ENCODE peak calls at places on chromosome 18, in six cellular contexts. H is sigmoid colon, V is NB4, R is GM12892, S is stomach, I is A549. T is an unnamed sample.

GRCh38 chr18:57710226-57710625 is 88.6 kb upstream of the NARS1 start:
- DNase-seq in H (no peak), R (no peak), I (no peak), V (no peak), S (no peak), T (no peak)

GRCh38 chr18:23970161-23971153 is 44.1 kb upstream of the TTC39C start:
- DNase-seq in S (no peak), I (no peak), R (no peak), V (no peak), H (no peak), T (no peak)

GRCh38 chr18:66734451-66734850 is 130.6 kb upstream of the CDH19 start:
- DNase-seq in R (no peak), I (no peak), H (no peak), S (no peak), V (no peak), T (no peak)

GRCh38 chr18:32040936-32041335 is 22.3 kb downstream of the RNF125 start:
- DNase-seq in S (no peak), I (no peak), V (peak; percentile 90), R (no peak), H (no peak), T (no peak)

GRCh38 chr18:48705531-48705930 is 166.7 kb downstream of the CTIF start:
- DNase-seq in S (no peak), R (no peak), V (no peak), I (no peak), H (no peak), T (no peak)

GRCh38 chr18:32582455-32582854 is 111.8 kb upstream of the GAREM1 start:
- DNase-seq in H (no peak), V (no peak), S (no peak), I (no peak), R (no peak), T (no peak)

GRCh38 chr18:42636309-42636708 is 479.2 kb downstream of the RIT2 start:
- DNase-seq in I (no peak), S (no peak), R (no peak), H (no peak), V (no peak), T (no peak)

GRCh38 chr18:66066191-66066590 is 315.4 kb downstream of the CDH7 start:
- DNase-seq in R (no peak), V (no peak), I (no peak), S (no peak), H (no peak), T (no peak)

GRCh38 chr18:70047931-70048603 is 100.4 kb upstream of the CD226 start:
- DNase-seq in V (no peak), I (no peak), R (no peak), S (no peak), H (no peak), T (peak; percentile 2)

GRCh38 chr18:354456-354855 is 86.6 kb upstream of the THOC1 start:
- DNase-seq in S (no peak), H (no peak), R (no peak), V (no peak), I (no peak), T (no peak)

GRCh38 chr18:22113144-22113813 is 56.1 kb upstream of the GATA6 start:
- DNase-seq in H (no peak), V (no peak), I (no peak), S (peak; percentile 69), R (no peak), T (peak; percentile 5)

GRCh38 chr18:27704721-27705361 is 472.1 kb downstream of the CDH2 start:
- DNase-seq in V (no peak), I (no peak), H (no peak), R (no peak), S (no peak), T (no peak)

GRCh38 chr18:42078711-42079110 is 123.7 kb downstream of the PIK3C3 start:
- DNase-seq in S (no peak), I (no peak), H (no peak), R (no peak), V (peak; percentile 13), T (no peak)

DNA sequence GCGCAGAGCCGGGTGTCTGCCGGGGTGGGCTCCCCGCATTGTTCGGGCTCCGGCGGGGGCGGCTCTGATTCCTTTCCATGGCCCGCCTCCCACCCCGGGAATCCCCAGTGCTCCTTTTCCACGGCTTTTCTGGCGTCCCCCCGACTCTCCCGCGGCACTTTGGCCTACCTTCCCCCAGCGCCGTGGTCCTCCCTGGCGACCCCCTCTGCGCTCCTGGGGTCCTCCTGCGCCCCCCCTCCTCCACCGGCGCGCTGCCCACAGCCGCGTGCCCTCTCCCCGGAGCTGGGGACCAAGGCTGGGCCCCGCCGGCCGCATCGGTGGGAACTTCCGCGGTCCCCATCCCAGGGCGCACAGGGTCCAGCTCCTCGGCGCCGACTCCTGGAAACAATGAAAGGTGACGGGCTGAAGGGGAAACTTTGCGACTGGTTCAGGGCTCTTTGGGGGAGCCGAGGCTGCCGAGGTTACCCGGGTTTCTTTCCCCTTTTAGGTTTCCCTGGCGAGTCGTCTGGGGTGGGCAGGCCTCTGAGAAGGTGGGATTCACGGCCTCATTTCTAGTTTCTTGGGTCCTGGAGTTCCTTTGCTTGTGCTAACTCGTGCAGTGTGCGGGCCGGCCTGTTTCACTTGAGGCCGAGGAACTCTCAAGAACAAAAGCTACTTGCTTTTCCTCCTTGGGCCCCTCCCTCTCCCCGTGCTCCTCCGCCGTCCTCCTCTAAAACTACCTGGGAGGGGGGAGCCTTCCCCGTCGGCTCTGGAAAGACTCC is 2.2 kb downstream of the TGIF1 start:
- DNase-seq in V (peak; percentile 54), R (no peak), H (peak; percentile 83), I (no peak), S (peak; percentile 73), T (no peak)
- TF ChIP-seq POLR2A in V (no peak), R (no peak), H (peak; percentile 38), I (no peak), S (no peak), T (no peak)

GRCh38 chr18:25563346-25563745 is 211.4 kb upstream of the ZNF521 start:
- DNase-seq in R (no peak), I (no peak), S (no peak), H (no peak), V (no peak), T (no peak)
- TF ChIP-seq POLR2A in R (no peak), I (no peak), S (no peak), H (no peak), V (no peak), T (no peak)

GRCh38 chr18:8726281-8726680 is 20.9 kb downstream of the MTCL1 start:
- DNase-seq in S (no peak), H (no peak), R (no peak), V (no peak), I (no peak), T (no peak)

GRCh38 chr18:8734496-8734895 is 29.1 kb downstream of the MTCL1 start:
- DNase-seq in V (no peak), S (no peak), R (no peak), I (no peak), H (no peak), T (no peak)

GRCh38 chr18:8732442-8733360 is 27.3 kb downstream of the MTCL1 start:
- DNase-seq in V (no peak), I (peak; percentile 62), H (no peak), R (no peak), S (no peak), T (no peak)

GRCh38 chr18:8726963-8727730 is 21.8 kb downstream of the MTCL1 start:
- DNase-seq in V (no peak), S (no peak), H (no peak), I (no peak), R (no peak), T (no peak)

DNA sequence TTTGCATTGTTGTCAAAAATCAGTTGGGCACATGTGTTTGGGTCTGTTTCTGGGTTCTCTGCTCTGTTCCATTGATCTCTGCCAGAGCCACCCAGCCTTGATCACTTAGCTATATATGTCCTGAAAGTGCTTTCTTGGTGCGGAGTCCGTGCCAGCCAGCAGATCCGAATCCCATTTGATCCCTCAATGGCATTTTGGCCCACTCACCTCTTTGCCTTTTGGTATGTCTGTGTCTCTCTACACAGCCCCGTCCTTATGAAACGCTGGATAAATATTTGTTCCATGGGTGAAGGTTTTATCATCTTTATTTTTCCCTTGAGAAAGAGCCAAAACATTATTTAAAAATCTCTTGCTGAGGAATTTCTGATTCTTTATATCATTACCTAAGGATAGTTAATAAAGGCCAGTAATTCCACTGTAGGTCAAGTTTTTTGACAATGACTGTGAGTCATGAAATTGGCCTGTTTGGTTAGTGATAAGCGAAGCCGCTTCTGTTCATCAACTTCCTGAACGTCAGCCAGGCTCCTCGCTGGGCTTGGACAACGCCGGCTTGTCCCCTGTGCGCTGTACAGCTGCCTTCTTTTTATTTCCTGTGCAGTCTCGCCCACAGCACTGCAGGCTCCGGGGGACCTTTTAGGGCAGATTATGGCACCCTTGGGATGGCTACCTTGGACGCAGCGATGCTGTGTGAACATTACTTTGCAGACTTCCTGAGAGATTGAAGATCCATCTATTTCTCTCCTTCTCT is 24.9 kb downstream of the MTCL1 start:
- DNase-seq in S (peak; percentile 65), V (no peak), R (no peak), H (peak; percentile 75), I (peak; percentile 53), T (peak; percentile 75)
- TF ChIP-seq POLR2A in S (no peak), V (no peak), R (no peak), H (no peak), I (no peak), T (no peak)

DNA sequence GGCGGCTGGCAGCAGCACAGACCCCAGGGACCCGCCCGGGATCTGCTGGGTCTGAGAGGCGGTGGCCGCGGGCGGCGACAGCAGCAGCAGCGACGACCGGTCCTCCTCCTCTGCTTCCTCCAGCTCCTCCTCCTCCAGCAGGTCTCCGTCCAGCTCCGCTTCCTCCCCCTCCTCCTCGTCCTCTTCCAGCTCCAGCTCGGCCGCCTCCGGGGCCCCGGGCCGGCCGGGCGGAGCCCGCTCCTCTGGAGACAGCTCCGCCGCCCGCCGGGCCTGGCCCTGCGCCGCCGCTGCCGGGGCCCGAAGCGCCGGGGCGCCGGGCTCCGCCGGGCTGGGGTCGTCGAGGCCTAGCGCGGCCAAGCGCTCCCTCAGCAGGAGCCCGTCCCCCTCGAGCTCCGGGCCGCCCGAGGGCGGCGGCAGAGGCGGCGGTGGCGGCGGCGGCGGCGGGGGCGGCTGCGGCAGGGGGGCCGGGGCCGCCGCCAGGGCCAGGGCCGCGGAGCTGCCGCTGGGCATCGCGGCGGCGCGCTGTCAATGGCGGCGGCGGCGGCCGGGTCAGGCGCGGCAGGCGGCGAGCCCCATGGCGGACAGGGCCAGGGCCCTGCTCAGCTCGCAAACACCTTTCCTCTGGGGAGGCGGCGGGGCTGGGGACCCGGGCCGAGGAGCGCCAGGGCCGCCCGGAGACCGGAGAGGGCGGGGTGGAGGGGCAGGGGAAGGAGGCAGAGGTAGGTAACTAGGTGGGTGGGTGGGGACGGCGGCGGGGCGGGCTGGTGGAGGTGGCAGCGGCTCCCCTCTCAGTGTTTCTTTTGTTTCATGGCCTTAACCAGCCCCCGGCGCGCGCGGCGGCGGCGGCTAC is 445 bp downstream of the MEX3C start:
- DNase-seq in S (peak; percentile 61), I (no peak), H (peak; percentile 82), R (peak; percentile 26), V (peak; percentile 76), T (no peak)
- TF ChIP-seq POLR2A in S (no peak), I (no peak), H (peak; percentile 45), R (peak; percentile 41), V (peak; percentile 17), T (peak; percentile 45)

DNA sequence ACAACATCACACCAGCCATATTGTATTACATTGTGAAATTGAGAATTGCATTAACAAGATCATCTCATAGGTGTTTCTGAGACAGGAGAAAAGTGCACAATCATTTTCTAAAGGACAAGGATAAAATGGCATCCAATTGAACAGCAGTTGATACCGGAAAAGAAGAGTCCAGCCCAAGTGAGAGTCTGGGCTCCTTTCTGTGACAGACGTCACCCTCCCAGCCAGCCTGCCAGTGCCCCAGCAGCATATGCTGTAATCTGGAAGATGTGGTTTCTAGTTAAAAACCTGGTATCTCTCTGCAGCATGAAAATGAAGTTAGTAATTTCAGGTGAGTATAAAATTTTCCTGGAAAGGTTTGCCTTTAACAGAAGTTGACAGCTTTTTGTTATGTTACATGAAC is 1531.7 kb upstream of the PIK3C3 start:
- DNase-seq in V (no peak), S (no peak), R (no peak), I (no peak), H (no peak), T (no peak)
- TF ChIP-seq POLR2A in V (no peak), S (no peak), R (no peak), I (no peak), H (no peak), T (no peak)

T was measured in H54.